ENCODE peak calls at places on chromosomes 7 and 10, in four cellular contexts. M, R, H and E are unnamed samples.

GRCh38 chr7:151558575-151558974 is 38.9 kb upstream of the RHEB start:
- DNase-seq in M (no peak), R (peak; percentile 39), H (no peak), E (no peak)

GRCh38 chr10:77455538-77455937 is 182.1 kb downstream of the KCNMA1 start:
- DNase-seq in M (no peak), R (peak; percentile 4), H (no peak), E (no peak)

GRCh38 chr7:82164813-82165212 is 278.8 kb downstream of the CACNA2D1 start:
- DNase-seq in M (no peak), R (peak; percentile 84), H (peak; percentile 11), E (no peak)

GRCh38 chr10:95289003-95289920 is 1.5 kb downstream of the PDLIM1 start:
- DNase-seq in M (no peak), R (peak; percentile 66), H (peak; percentile 42), E (no peak)

GRCh38 chr7:129008645-129009414 is 46.1 kb downstream of the TNPO3 start:
- DNase-seq in M (no peak), R (no peak), H (no peak), E (no peak)

GRCh38 chr10:65769828-65770227 is 1156.0 kb upstream of the LRRTM3 start:
- DNase-seq in M (no peak), R (no peak), H (no peak), E (no peak)

GRCh38 chr10:68800196-68800595 is 27.1 kb upstream of the STOX1 start:
- DNase-seq in M (no peak), R (no peak), H (no peak), E (no peak)

GRCh38 chr7:105600720-105601550 is 19.6 kb upstream of the EFCAB10 start:
- DNase-seq in M (no peak), R (no peak), H (no peak), E (no peak)

GRCh38 chr10:77837248-77837924 is 89.2 kb downstream of the DLG5 start:
- DNase-seq in M (peak; percentile 76), R (peak; percentile 25), H (peak; percentile 46), E (peak; percentile 51)

GRCh38 chr7:149527414-149527813 is 29.8 kb upstream of the ZNF746 start:
- DNase-seq in M (no peak), R (no peak), H (no peak), E (no peak)

GRCh38 chr7:156777364-156778069 is 115.5 kb downstream of the LMBR1 start:
- DNase-seq in M (no peak), R (no peak), H (no peak), E (no peak)

GRCh38 chr7:37181550-37181932 is 267.1 kb downstream of the ELMO1 start:
- DNase-seq in M (no peak), R (no peak), H (no peak), E (no peak)

GRCh38 chr7:139111147-139111546 is 1.6 kb upstream of the ZC3HAV1 start:
- DNase-seq in M (no peak), R (no peak), H (no peak), E (no peak)